ENCODE peak calls at places on chromosome 7, in eight cellular contexts. H is AG09309, O is IMR-90, D is HFFc6, M is body of pancreas, Q is left lung, T is GM10248, X is breast epithelium. B is an unnamed sample.

GRCh38 chr7:142905759-142906158 is 20.2 kb upstream of the TRPV6 start:
- DNase-seq in X (no peak), Q (no peak), H (no peak), T (no peak), O (no peak), D (no peak), M (no peak), B (no peak)

GRCh38 chr7:57868771-57869483 is 418.9 kb downstream of the ZNF716 start:
- DNase-seq in Q (peak), D (no peak), O (no peak), T (no peak), X (peak), M (no peak), H (no peak), B (no peak)

GRCh38 chr7:18087031-18087686 is 59.5 kb upstream of the PRPS1L1 start:
- DNase-seq in Q (peak), H (no peak), D (no peak), X (no peak), O (no peak), M (no peak), T (peak), B (no peak)

GRCh38 chr7:129098409-129099084 is 43.6 kb upstream of the TNPO3 start:
- DNase-seq in O (no peak), D (no peak), T (no peak), Q (no peak), X (no peak), H (no peak), M (no peak), B (no peak)

GRCh38 chr7:130486114-130486962 is 5.5 kb upstream of the MEST start:
- DNase-seq in Q (peak), M (peak), O (no peak), T (peak), D (no peak), H (no peak), X (peak), B (no peak)

GRCh38 chr7:22338411-22338810 is 18.5 kb downstream of the RAPGEF5 start:
- DNase-seq in H (no peak), O (no peak), T (no peak), D (no peak), X (no peak), M (no peak), Q (no peak), B (no peak)

GRCh38 chr7:45645141-45645969 is 71.2 kb downstream of the ADCY1 start:
- DNase-seq in T (no peak), M (no peak), D (no peak), O (no peak), Q (no peak), H (no peak), X (no peak), B (no peak)

GRCh38 chr7:2107386-2108085 is 125.2 kb downstream of the MAD1L1 start:
- DNase-seq in O (no peak), D (no peak), H (no peak), T (no peak), X (no peak), Q (no peak), M (no peak), B (no peak)

GRCh38 chr7:38748056-38748610 is 117.0 kb upstream of the AMPH start:
- DNase-seq in O (peak), X (no peak), H (no peak), T (no peak), D (peak), Q (no peak), M (no peak), B (no peak)

GRCh38 chr7:46256870-46257528 is 335.9 kb upstream of the IGFBP3 start:
- DNase-seq in H (no peak), M (no peak), D (peak), O (no peak), T (no peak), X (no peak), Q (no peak), B (no peak)

GRCh38 chr7:96269246-96269994 is 52.5 kb downstream of the SLC25A13 start:
- DNase-seq in X (no peak), M (no peak), D (no peak), H (no peak), Q (no peak), T (no peak), O (no peak), B (no peak)

DNA sequence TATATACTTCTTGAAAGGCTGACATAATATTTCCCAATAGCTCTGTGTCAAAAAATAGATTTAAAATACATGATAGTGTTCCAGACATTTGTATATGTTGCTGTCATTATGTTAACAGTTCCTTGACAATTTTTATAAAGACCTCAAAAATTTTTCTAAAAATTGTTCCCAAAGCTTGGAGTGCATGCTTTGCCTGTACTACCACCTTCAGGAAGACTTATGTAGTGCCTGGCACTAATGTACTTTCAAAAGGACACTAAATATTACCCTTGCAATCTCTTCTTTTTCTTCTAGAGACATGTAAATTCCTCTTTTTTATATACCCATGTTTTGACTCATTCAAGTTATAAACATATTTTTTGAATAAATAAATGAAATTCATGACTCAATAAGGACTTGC is 48.0 kb upstream of the SP8 start:
- DNase-seq in M (no peak), T (no peak), Q (no peak), H (no peak), O (no peak), X (no peak), D (no peak), B (no peak)
- TF ChIP-seq CTCF in M (no peak), T (peak), Q (no peak), H (no peak), O (no peak), X (no peak), D (peak), B (no peak)

DNA sequence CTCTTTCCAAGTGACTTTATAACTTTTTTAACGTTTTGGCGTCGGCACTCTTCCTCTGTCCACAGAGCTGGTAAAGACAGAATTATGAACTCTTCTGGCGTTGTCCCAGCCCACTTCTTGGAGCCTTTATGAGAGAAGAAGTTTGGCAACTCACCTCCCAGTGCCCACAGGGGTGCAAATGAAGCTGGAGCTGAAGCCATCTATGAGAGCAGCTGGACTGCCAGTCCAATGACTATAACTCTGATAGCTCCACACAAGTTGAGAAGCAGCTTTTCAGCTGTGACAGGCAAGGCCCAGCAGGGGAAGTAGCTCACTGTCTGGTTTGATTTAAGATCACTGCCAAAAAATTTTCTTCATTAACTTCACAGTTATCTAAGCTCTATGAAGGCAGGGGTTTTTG is 23.5 kb downstream of the FZD1 start:
- DNase-seq in T (no peak), M (no peak), D (no peak), H (no peak), O (peak), X (no peak), Q (no peak), B (no peak)
- TF ChIP-seq CTCF in T (no peak), M (no peak), D (no peak), H (peak), O (no peak), X (no peak), Q (no peak), B (peak)

DNA sequence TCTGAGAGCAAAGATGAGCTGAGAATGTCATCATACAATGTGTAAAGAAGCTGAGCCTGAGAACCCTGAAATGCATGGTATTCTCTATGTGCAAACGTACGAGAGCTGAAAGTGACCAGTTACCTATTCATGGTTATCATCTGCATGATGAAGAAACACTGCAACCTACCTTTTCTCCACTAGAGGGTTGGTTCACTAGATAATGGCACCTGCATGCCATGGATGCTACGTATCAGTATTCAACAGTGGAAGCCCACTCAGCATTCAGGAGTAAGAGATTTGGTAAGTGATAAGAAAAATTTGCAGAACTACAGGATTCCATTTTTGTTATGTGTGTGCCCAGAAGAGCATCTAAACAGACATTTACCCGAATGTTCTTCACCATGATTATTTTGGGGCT is 145.4 kb downstream of the PTPRN2 start:
- DNase-seq in O (no peak), H (no peak), M (no peak), Q (no peak), T (no peak), D (no peak), X (no peak), B (no peak)
- TF ChIP-seq CTCF in O (no peak), H (no peak), M (no peak), Q (no peak), T (no peak), D (peak), X (no peak), B (no peak)

DNA sequence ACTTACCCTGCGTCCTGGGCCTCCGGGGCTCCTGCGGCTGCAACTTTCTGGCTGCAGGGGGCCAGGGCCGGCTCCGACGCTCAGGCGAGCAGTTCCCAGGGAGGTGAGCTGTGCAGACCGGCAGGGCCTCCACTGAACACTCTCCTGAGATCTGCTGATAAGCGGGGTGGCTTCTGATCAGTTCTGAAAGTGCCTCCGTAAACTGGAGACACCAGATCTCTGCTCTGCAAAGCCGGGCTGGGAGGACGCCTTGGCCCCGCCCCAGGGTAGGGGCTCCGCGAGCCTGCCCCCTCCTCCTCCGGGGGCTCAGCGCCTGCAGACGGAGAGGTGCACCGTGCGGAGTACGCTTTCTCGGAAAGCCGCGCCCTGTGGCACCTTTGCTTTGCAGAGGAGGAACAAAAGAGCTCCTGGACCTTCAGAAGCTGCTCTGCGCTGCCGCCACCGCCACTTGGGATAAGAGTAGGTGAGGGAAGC is 141.3 kb upstream of the VKORC1L1 start:
- DNase-seq in Q (peak), T (peak), X (no peak), D (no peak), M (peak), O (no peak), H (no peak), B (no peak)
- TF ChIP-seq CTCF in Q (no peak), T (no peak), X (no peak), D (peak), M (no peak), O (no peak), H (no peak), B (peak)

DNA sequence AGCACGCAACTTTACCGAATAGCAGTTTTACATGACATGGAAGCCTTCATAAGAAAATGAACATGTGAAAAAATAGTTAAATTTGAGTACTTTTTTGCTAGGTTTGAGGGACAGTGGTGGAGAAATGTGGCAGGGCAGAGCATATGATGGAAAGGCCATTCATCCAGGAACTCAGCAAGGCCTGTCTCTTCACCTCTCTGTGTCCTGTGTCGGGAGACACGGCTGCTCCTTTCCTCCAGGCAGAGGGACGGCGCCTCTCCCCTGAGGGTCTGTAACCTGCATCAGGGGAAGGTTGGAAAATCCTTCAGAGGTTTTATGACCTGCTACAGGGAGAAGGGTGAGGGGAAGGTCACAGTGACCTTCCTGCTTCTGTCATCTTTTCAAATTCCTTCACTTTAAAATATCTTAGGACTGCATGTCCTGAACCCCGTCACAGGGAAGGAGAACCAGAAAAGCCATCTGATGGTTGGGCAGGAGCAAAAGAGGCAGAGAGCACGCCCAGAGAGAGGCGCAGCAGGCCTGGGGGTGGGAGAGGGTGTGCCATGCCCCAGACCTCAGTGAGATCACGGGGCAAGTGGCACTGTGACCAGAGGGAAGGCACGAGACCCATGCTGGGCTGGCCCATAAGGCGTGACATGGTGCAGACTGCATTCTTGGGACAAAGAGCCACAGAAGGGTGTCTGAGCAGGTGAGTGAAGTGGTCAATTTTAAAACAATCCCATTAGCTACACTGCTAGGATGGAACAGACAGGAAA is 44.0 kb downstream of the GSDME start:
- DNase-seq in D (no peak), Q (peak), M (no peak), X (no peak), H (no peak), O (no peak), T (no peak), B (no peak)
- TF ChIP-seq CTCF in D (no peak), Q (no peak), M (no peak), X (no peak), H (no peak), O (no peak), T (no peak), B (no peak)

GRCh38 chr7:116337800-116338199 is 127.5 kb downstream of the TES start:
- DNase-seq in X (no peak), M (no peak), H (no peak), O (peak), Q (no peak), T (no peak), D (no peak), B (no peak)

GRCh38 chr7:116339564-116339963 is 129.2 kb downstream of the TES start:
- DNase-seq in Q (no peak), T (no peak), O (peak), H (no peak), X (no peak), M (peak), D (peak), B (no peak)

GRCh38 chr7:116342125-116342524 is 131.8 kb downstream of the TES start:
- DNase-seq in X (no peak), O (peak), T (no peak), D (no peak), M (no peak), H (no peak), Q (no peak), B (no peak)

GRCh38 chr7:116340201-116340847 is 130.0 kb downstream of the TES start:
- DNase-seq in M (no peak), D (peak), X (no peak), T (no peak), O (no peak), Q (no peak), H (no peak), B (no peak)

DNA sequence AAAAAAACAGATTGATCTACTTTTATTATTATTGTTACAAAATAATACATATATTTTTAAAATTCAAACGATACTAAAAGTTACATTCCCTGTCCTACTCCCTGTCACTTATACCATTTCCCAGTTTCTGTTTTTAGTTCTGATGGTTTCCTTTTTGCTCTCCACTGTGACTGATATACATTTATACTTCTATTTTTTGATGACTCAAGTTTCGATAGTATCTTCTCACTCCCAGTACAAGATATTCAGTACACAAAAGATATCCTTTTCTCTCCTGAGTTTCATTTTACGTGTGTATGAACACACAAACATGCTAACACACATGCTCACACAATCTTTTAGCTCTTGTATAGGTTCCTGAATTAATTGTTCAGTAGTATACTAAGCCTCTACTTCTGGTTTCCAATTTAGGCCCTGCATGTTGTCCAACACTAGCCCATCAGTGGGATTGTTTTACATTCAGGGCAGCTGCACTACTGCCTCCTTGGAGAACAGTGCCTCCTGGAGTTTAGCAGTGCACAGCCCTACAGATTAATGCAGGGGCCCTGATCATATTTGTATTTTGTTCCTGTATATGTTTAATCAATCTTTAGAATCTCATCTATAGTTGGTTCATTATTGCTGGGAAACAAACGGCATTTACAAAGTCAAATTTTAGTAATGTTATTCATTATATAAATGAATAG is 131.0 kb downstream of the TES start:
- DNase-seq in H (no peak), O (no peak), X (no peak), Q (no peak), M (no peak), D (no peak), T (no peak), B (no peak)
- TF ChIP-seq CTCF in H (peak), O (no peak), X (no peak), Q (no peak), M (no peak), D (peak), T (peak), B (peak)

GRCh38 chr7:154769527-154769926 is 233.4 kb downstream of the PAXIP1 start:
- DNase-seq in Q (no peak), H (no peak), X (no peak), T (no peak), M (no peak), O (no peak), D (no peak), B (no peak)
- TF ChIP-seq CTCF in Q (no peak), H (no peak), X (no peak), T (no peak), M (no peak), O (no peak), D (no peak), B (no peak)

GRCh38 chr7:140230862-140231778 is 54.3 kb upstream of the KDM7A start:
- DNase-seq in M (peak), O (peak), X (no peak), H (no peak), T (peak), Q (peak), D (no peak), B (no peak)
- TF ChIP-seq CTCF in M (no peak), O (no peak), X (no peak), H (no peak), T (no peak), Q (no peak), D (no peak), B (no peak)

B was measured in AG04450.